ENCODE peak calls at places on chromosomes 4 and X, in nine cellular contexts. One of them, this sample, is unnamed.

GRCh38 chr4:183987987-183988392 is 82.9 kb downstream of the STOX2 start:
- DNase-seq in NCI-H2227 treated with DMSO at 0.1 percent for 48 hours: peak
- DNase-seq in OCI-LY7: no peak
- DNase-seq in kidney glomerular epithelial cell: peak
- DNase-seq in T-cell: no peak
- DNase-seq in astrocyte of the hippocampus: peak
- DNase-seq in left ventricle myocardium inferior: peak
- DNase-seq in Peyer's patch: no peak
- DNase-seq in endothelial cell: peak
- DNase-seq in this sample: peak

GRCh38 chr4:31545755-31546154 is 825.6 kb downstream of the PCDH7 start:
- DNase-seq in OCI-LY7: no peak
- DNase-seq in Peyer's patch: no peak
- DNase-seq in left ventricle myocardium inferior: no peak
- DNase-seq in astrocyte of the hippocampus: no peak
- DNase-seq in T-cell: no peak
- DNase-seq in NCI-H2227 treated with DMSO at 0.1 percent for 48 hours: no peak
- DNase-seq in kidney glomerular epithelial cell: no peak
- DNase-seq in endothelial cell: no peak
- DNase-seq in this sample: no peak

GRCh38 chrX:101398694-101399093 is 7.9 kb downstream of the RPL36A start:
- DNase-seq in astrocyte of the hippocampus: no peak
- DNase-seq in left ventricle myocardium inferior: no peak
- DNase-seq in T-cell: no peak
- DNase-seq in kidney glomerular epithelial cell: no peak
- DNase-seq in endothelial cell: no peak
- DNase-seq in NCI-H2227 treated with DMSO at 0.1 percent for 48 hours: no peak
- DNase-seq in OCI-LY7: no peak
- DNase-seq in Peyer's patch: no peak
- DNase-seq in this sample: no peak

GRCh38 chr4:82721819-82722423 is 76.7 kb downstream of the SCD5 start:
- DNase-seq in left ventricle myocardium inferior: peak
- DNase-seq in kidney glomerular epithelial cell: no peak
- DNase-seq in T-cell: no peak
- DNase-seq in OCI-LY7: peak
- DNase-seq in astrocyte of the hippocampus: peak
- DNase-seq in Peyer's patch: no peak
- DNase-seq in NCI-H2227 treated with DMSO at 0.1 percent for 48 hours: no peak
- DNase-seq in endothelial cell: no peak
- DNase-seq in this sample: peak

GRCh38 chr4:120922390-120923200 is at the start of gene PRDM5:
- DNase-seq in NCI-H2227 treated with DMSO at 0.1 percent for 48 hours: no peak
- DNase-seq in endothelial cell: peak
- DNase-seq in T-cell: no peak
- DNase-seq in left ventricle myocardium inferior: peak
- DNase-seq in OCI-LY7: no peak
- DNase-seq in Peyer's patch: peak
- DNase-seq in kidney glomerular epithelial cell: no peak
- DNase-seq in astrocyte of the hippocampus: peak
- DNase-seq in this sample: peak

GRCh38 chr4:165328708-165329107 is 1.2 kb downstream of the MSMO1 start:
- DNase-seq in endothelial cell: no peak
- DNase-seq in T-cell: no peak
- DNase-seq in astrocyte of the hippocampus: peak
- DNase-seq in NCI-H2227 treated with DMSO at 0.1 percent for 48 hours: no peak
- DNase-seq in Peyer's patch: no peak
- DNase-seq in kidney glomerular epithelial cell: no peak
- DNase-seq in left ventricle myocardium inferior: no peak
- DNase-seq in OCI-LY7: no peak
- DNase-seq in this sample: no peak

GRCh38 chr4:184939978-184940377 is 78.3 kb upstream of the HELT start:
- DNase-seq in Peyer's patch: no peak
- DNase-seq in kidney glomerular epithelial cell: no peak
- DNase-seq in OCI-LY7: no peak
- DNase-seq in NCI-H2227 treated with DMSO at 0.1 percent for 48 hours: no peak
- DNase-seq in left ventricle myocardium inferior: no peak
- DNase-seq in astrocyte of the hippocampus: no peak
- DNase-seq in endothelial cell: no peak
- DNase-seq in T-cell: no peak
- DNase-seq in this sample: no peak

GRCh38 chr4:6221851-6222760 is 21.8 kb upstream of the JAKMIP1 start:
- DNase-seq in kidney glomerular epithelial cell: no peak
- DNase-seq in left ventricle myocardium inferior: peak
- DNase-seq in astrocyte of the hippocampus: peak
- DNase-seq in T-cell: no peak
- DNase-seq in OCI-LY7: no peak
- DNase-seq in Peyer's patch: no peak
- DNase-seq in NCI-H2227 treated with DMSO at 0.1 percent for 48 hours: peak
- DNase-seq in endothelial cell: peak
- DNase-seq in this sample: no peak

GRCh38 chr4:8494218-8494617 is 53.6 kb downstream of the TRMT44 start:
- DNase-seq in Peyer's patch: no peak
- DNase-seq in astrocyte of the hippocampus: no peak
- DNase-seq in left ventricle myocardium inferior: no peak
- DNase-seq in NCI-H2227 treated with DMSO at 0.1 percent for 48 hours: no peak
- DNase-seq in T-cell: no peak
- DNase-seq in OCI-LY7: no peak
- DNase-seq in endothelial cell: no peak
- DNase-seq in kidney glomerular epithelial cell: no peak
- DNase-seq in this sample: no peak

GRCh38 chr4:87985097-87985886 is 9.8 kb downstream of the SPP1 start:
- DNase-seq in kidney glomerular epithelial cell: peak
- DNase-seq in T-cell: no peak
- DNase-seq in Peyer's patch: peak
- DNase-seq in left ventricle myocardium inferior: peak
- DNase-seq in NCI-H2227 treated with DMSO at 0.1 percent for 48 hours: no peak
- DNase-seq in endothelial cell: peak
- DNase-seq in OCI-LY7: peak
- DNase-seq in astrocyte of the hippocampus: peak
- DNase-seq in this sample: peak

GRCh38 chrX:82961129-82961528 is 547.0 kb upstream of the POU3F4 start:
- DNase-seq in Peyer's patch: no peak
- DNase-seq in OCI-LY7: peak
- DNase-seq in NCI-H2227 treated with DMSO at 0.1 percent for 48 hours: no peak
- DNase-seq in astrocyte of the hippocampus: no peak
- DNase-seq in T-cell: no peak
- DNase-seq in kidney glomerular epithelial cell: no peak
- DNase-seq in left ventricle myocardium inferior: no peak
- DNase-seq in endothelial cell: no peak
- DNase-seq in this sample: no peak

GRCh38 chrX:49877397-49878101 is 1.7 kb upstream of the USP27X start:
- DNase-seq in endothelial cell: no peak
- DNase-seq in astrocyte of the hippocampus: no peak
- DNase-seq in T-cell: no peak
- DNase-seq in NCI-H2227 treated with DMSO at 0.1 percent for 48 hours: no peak
- DNase-seq in kidney glomerular epithelial cell: no peak
- DNase-seq in left ventricle myocardium inferior: no peak
- DNase-seq in Peyer's patch: no peak
- DNase-seq in OCI-LY7: no peak
- DNase-seq in this sample: no peak

GRCh38 chr4:150746156-150746555 is 164.2 kb downstream of the MAB21L2 start:
- DNase-seq in T-cell: no peak
- DNase-seq in Peyer's patch: no peak
- DNase-seq in OCI-LY7: no peak
- DNase-seq in endothelial cell: no peak
- DNase-seq in left ventricle myocardium inferior: no peak
- DNase-seq in astrocyte of the hippocampus: peak
- DNase-seq in kidney glomerular epithelial cell: peak
- DNase-seq in NCI-H2227 treated with DMSO at 0.1 percent for 48 hours: no peak
- DNase-seq in this sample: peak

GRCh38 chrX:114472788-114473187 is 111.1 kb upstream of the HTR2C start:
- DNase-seq in astrocyte of the hippocampus: no peak
- DNase-seq in left ventricle myocardium inferior: no peak
- DNase-seq in NCI-H2227 treated with DMSO at 0.1 percent for 48 hours: no peak
- DNase-seq in OCI-LY7: no peak
- DNase-seq in kidney glomerular epithelial cell: no peak
- DNase-seq in endothelial cell: no peak
- DNase-seq in Peyer's patch: no peak
- DNase-seq in T-cell: no peak
- DNase-seq in this sample: no peak

GRCh38 chr4:5365071-5366008 is 314.1 kb downstream of the STK32B start:
- DNase-seq in endothelial cell: no peak
- DNase-seq in NCI-H2227 treated with DMSO at 0.1 percent for 48 hours: no peak
- DNase-seq in Peyer's patch: no peak
- DNase-seq in kidney glomerular epithelial cell: peak
- DNase-seq in T-cell: no peak
- DNase-seq in left ventricle myocardium inferior: no peak
- DNase-seq in OCI-LY7: no peak
- DNase-seq in astrocyte of the hippocampus: peak
- DNase-seq in this sample: peak

GRCh38 chr4:89254847-89255246 is 52.8 kb downstream of the GPRIN3 start:
- DNase-seq in endothelial cell: peak
- DNase-seq in Peyer's patch: no peak
- DNase-seq in astrocyte of the hippocampus: peak
- DNase-seq in T-cell: peak
- DNase-seq in left ventricle myocardium inferior: no peak
- DNase-seq in NCI-H2227 treated with DMSO at 0.1 percent for 48 hours: peak
- DNase-seq in kidney glomerular epithelial cell: peak
- DNase-seq in OCI-LY7: peak
- DNase-seq in this sample: peak

GRCh38 chrX:66634272-66634671 is 4.6 kb downstream of the EDA2R start:
- DNase-seq in Peyer's patch: no peak
- DNase-seq in OCI-LY7: no peak
- DNase-seq in endothelial cell: no peak
- DNase-seq in kidney glomerular epithelial cell: no peak
- DNase-seq in NCI-H2227 treated with DMSO at 0.1 percent for 48 hours: no peak
- DNase-seq in astrocyte of the hippocampus: no peak
- DNase-seq in left ventricle myocardium inferior: no peak
- DNase-seq in T-cell: no peak
- DNase-seq in this sample: peak

This sample was measured in EL.